ENCODE peak calls at places on chromosomes 5 and 9, in seven cellular contexts. One of them, this sample, is unnamed.

GRCh38 chr5:124790895-124791732 is 44.7 kb upstream of the ZNF608 start:
- DNase-seq in IMR-90: peak
- DNase-seq in HCT116: no peak
- DNase-seq in MM.1S: no peak
- DNase-seq in PC-3: peak
- DNase-seq in fibroblast of lung: peak
- DNase-seq in astrocyte: peak
- DNase-seq in this sample: no peak

GRCh38 chr5:31449175-31449574 is 82.7 kb downstream of the DROSHA start:
- DNase-seq in MM.1S: no peak
- DNase-seq in HCT116: no peak
- DNase-seq in PC-3: no peak
- DNase-seq in fibroblast of lung: peak
- DNase-seq in astrocyte: peak
- DNase-seq in IMR-90: peak
- DNase-seq in this sample: no peak

GRCh38 chr5:150538007-150538917 is 30.3 kb downstream of the NDST1 start:
- DNase-seq in fibroblast of lung: peak
- DNase-seq in astrocyte: peak
- DNase-seq in IMR-90: peak
- DNase-seq in MM.1S: no peak
- DNase-seq in HCT116: no peak
- DNase-seq in PC-3: peak
- DNase-seq in this sample: peak

GRCh38 chr5:126138475-126139005 is 284.7 kb upstream of the GRAMD2B start:
- DNase-seq in IMR-90: peak
- DNase-seq in PC-3: peak
- DNase-seq in HCT116: no peak
- DNase-seq in MM.1S: no peak
- DNase-seq in astrocyte: peak
- DNase-seq in fibroblast of lung: peak
- DNase-seq in this sample: no peak

GRCh38 chr9:90914868-90915483 is 113.4 kb downstream of the SYK start:
- DNase-seq in fibroblast of lung: peak
- DNase-seq in HCT116: peak
- DNase-seq in PC-3: peak
- DNase-seq in MM.1S: peak
- DNase-seq in IMR-90: peak
- DNase-seq in astrocyte: peak
- DNase-seq in this sample: peak

GRCh38 chr5:76204713-76205112 is 121.5 kb downstream of the SV2C start:
- DNase-seq in PC-3: peak
- DNase-seq in MM.1S: no peak
- DNase-seq in astrocyte: no peak
- DNase-seq in fibroblast of lung: no peak
- DNase-seq in IMR-90: no peak
- DNase-seq in HCT116: no peak
- DNase-seq in this sample: no peak

GRCh38 chr5:22651355-22651754 is 201.8 kb downstream of the CDH12 start:
- DNase-seq in fibroblast of lung: no peak
- DNase-seq in PC-3: no peak
- DNase-seq in IMR-90: no peak
- DNase-seq in HCT116: no peak
- DNase-seq in MM.1S: no peak
- DNase-seq in astrocyte: no peak
- DNase-seq in this sample: no peak

GRCh38 chr5:17000296-17000939 is 64.3 kb upstream of the MYO10 start:
- DNase-seq in HCT116: peak
- DNase-seq in MM.1S: no peak
- DNase-seq in fibroblast of lung: peak
- DNase-seq in PC-3: peak
- DNase-seq in astrocyte: peak
- DNase-seq in IMR-90: peak
- DNase-seq in this sample: no peak

GRCh38 chr5:111734013-111734412 is 23.0 kb downstream of the NREP start:
- DNase-seq in astrocyte: peak
- DNase-seq in fibroblast of lung: peak
- DNase-seq in PC-3: no peak
- DNase-seq in MM.1S: no peak
- DNase-seq in HCT116: no peak
- DNase-seq in IMR-90: peak
- DNase-seq in this sample: no peak

GRCh38 chr5:72282878-72283277 is 37.2 kb downstream of the MRPS27 start:
- DNase-seq in astrocyte: peak
- DNase-seq in IMR-90: peak
- DNase-seq in MM.1S: no peak
- DNase-seq in fibroblast of lung: peak
- DNase-seq in HCT116: no peak
- DNase-seq in PC-3: no peak
- DNase-seq in this sample: no peak

GRCh38 chr9:125176632-125177031 is 13.0 kb downstream of the PPP6C start:
- DNase-seq in fibroblast of lung: no peak
- DNase-seq in PC-3: no peak
- DNase-seq in astrocyte: no peak
- DNase-seq in MM.1S: no peak
- DNase-seq in HCT116: no peak
- DNase-seq in IMR-90: no peak
- DNase-seq in this sample: no peak

GRCh38 chr9:37295178-37295577 is 127.3 kb upstream of the GRHPR start:
- DNase-seq in astrocyte: no peak
- DNase-seq in HCT116: no peak
- DNase-seq in MM.1S: no peak
- DNase-seq in IMR-90: no peak
- DNase-seq in fibroblast of lung: no peak
- DNase-seq in PC-3: no peak
- DNase-seq in this sample: no peak

GRCh38 chr5:178548751-178549150 is 41.4 kb downstream of the COL23A1 start:
- DNase-seq in MM.1S: no peak
- DNase-seq in fibroblast of lung: peak
- DNase-seq in astrocyte: no peak
- DNase-seq in HCT116: no peak
- DNase-seq in IMR-90: no peak
- DNase-seq in PC-3: peak
- DNase-seq in this sample: no peak

GRCh38 chr9:9746826-9747225 is 866.0 kb downstream of the PTPRD start:
- DNase-seq in MM.1S: no peak
- DNase-seq in astrocyte: no peak
- DNase-seq in HCT116: no peak
- DNase-seq in IMR-90: no peak
- DNase-seq in fibroblast of lung: no peak
- DNase-seq in PC-3: no peak
- DNase-seq in this sample: no peak

GRCh38 chr5:127031147-127031862 is 947 bp upstream of the MARCHF3 start:
- DNase-seq in PC-3: no peak
- DNase-seq in HCT116: no peak
- DNase-seq in IMR-90: no peak
- DNase-seq in astrocyte: no peak
- DNase-seq in fibroblast of lung: peak
- DNase-seq in MM.1S: peak
- DNase-seq in this sample: peak

GRCh38 chr9:81522721-81523551 is 166.4 kb downstream of the TLE1 start:
- DNase-seq in HCT116: peak
- DNase-seq in astrocyte: peak
- DNase-seq in fibroblast of lung: peak
- DNase-seq in MM.1S: peak
- DNase-seq in IMR-90: peak
- DNase-seq in PC-3: peak
- DNase-seq in this sample: no peak

GRCh38 chr5:109089191-109089590 is 320.6 kb downstream of the PJA2 start:
- DNase-seq in PC-3: no peak
- DNase-seq in MM.1S: no peak
- DNase-seq in fibroblast of lung: peak
- DNase-seq in HCT116: no peak
- DNase-seq in astrocyte: peak
- DNase-seq in IMR-90: peak
- DNase-seq in this sample: no peak

GRCh38 chr5:57441557-57441956 is 41.1 kb downstream of the ACTBL2 start:
- DNase-seq in IMR-90: peak
- DNase-seq in PC-3: peak
- DNase-seq in astrocyte: peak
- DNase-seq in HCT116: no peak
- DNase-seq in MM.1S: no peak
- DNase-seq in fibroblast of lung: peak
- DNase-seq in this sample: no peak

GRCh38 chr5:138666226-138666742 is 86.9 kb upstream of the CTNNA1 start:
- DNase-seq in PC-3: no peak
- DNase-seq in MM.1S: no peak
- DNase-seq in fibroblast of lung: no peak
- DNase-seq in astrocyte: no peak
- DNase-seq in HCT116: no peak
- DNase-seq in IMR-90: no peak
- DNase-seq in this sample: peak

GRCh38 chr5:95027151-95027721 is 257.7 kb downstream of the MCTP1 start:
- DNase-seq in PC-3: no peak
- DNase-seq in HCT116: no peak
- DNase-seq in IMR-90: no peak
- DNase-seq in astrocyte: no peak
- DNase-seq in MM.1S: no peak
- DNase-seq in fibroblast of lung: no peak
- DNase-seq in this sample: no peak

GRCh38 chr5:116315531-116315930 is 230.7 kb downstream of the COMMD10 start:
- DNase-seq in HCT116: no peak
- DNase-seq in MM.1S: no peak
- DNase-seq in IMR-90: no peak
- DNase-seq in PC-3: no peak
- DNase-seq in fibroblast of lung: no peak
- DNase-seq in astrocyte: no peak
- DNase-seq in this sample: no peak

GRCh38 chr9:15262581-15262980 is 44.4 kb downstream of the TTC39B start:
- DNase-seq in fibroblast of lung: peak
- DNase-seq in PC-3: no peak
- DNase-seq in astrocyte: peak
- DNase-seq in HCT116: no peak
- DNase-seq in IMR-90: no peak
- DNase-seq in MM.1S: no peak
- DNase-seq in this sample: no peak

GRCh38 chr9:135704366-135704947 is 2.5 kb downstream of the KCNT1 start:
- DNase-seq in MM.1S: no peak
- DNase-seq in PC-3: no peak
- DNase-seq in IMR-90: no peak
- DNase-seq in HCT116: no peak
- DNase-seq in fibroblast of lung: no peak
- DNase-seq in astrocyte: no peak
- DNase-seq in this sample: no peak

GRCh38 chr9:135700525-135700924 is 1.2 kb upstream of the SOHLH1 start:
- DNase-seq in PC-3: no peak
- DNase-seq in IMR-90: no peak
- DNase-seq in HCT116: no peak
- DNase-seq in astrocyte: no peak
- DNase-seq in MM.1S: no peak
- DNase-seq in fibroblast of lung: no peak
- DNase-seq in this sample: no peak

GRCh38 chr9:135703726-135704125 is 1.7 kb downstream of the KCNT1 start:
- DNase-seq in fibroblast of lung: no peak
- DNase-seq in HCT116: no peak
- DNase-seq in MM.1S: no peak
- DNase-seq in astrocyte: no peak
- DNase-seq in PC-3: no peak
- DNase-seq in IMR-90: no peak
- DNase-seq in this sample: no peak

GRCh38 chr9:135701067-135701967 is 668 bp upstream of the KCNT1 start:
- DNase-seq in IMR-90: no peak
- DNase-seq in PC-3: no peak
- DNase-seq in MM.1S: no peak
- DNase-seq in fibroblast of lung: peak
- DNase-seq in astrocyte: no peak
- DNase-seq in HCT116: no peak
- DNase-seq in this sample: no peak

GRCh38 chr9:135702002-135702721 is at the start of gene KCNT1:
- DNase-seq in HCT116: no peak
- DNase-seq in astrocyte: no peak
- DNase-seq in MM.1S: peak
- DNase-seq in fibroblast of lung: peak
- DNase-seq in PC-3: peak
- DNase-seq in IMR-90: peak
- DNase-seq in this sample: no peak
- H3K9ac ChIP-seq in HCT116: no peak
- H3K9ac ChIP-seq in astrocyte: no peak
- H3K9ac ChIP-seq in MM.1S: no peak
- H3K9ac ChIP-seq in fibroblast of lung: no peak
- H3K9ac ChIP-seq in PC-3: no peak
- H3K9ac ChIP-seq in IMR-90: no peak
- H3K9ac ChIP-seq in this sample: no peak

GRCh38 chr9:128818839-128819715 is 777 bp downstream of the ENDOG start:
- DNase-seq in IMR-90: no peak
- DNase-seq in HCT116: no peak
- DNase-seq in fibroblast of lung: no peak
- DNase-seq in astrocyte: no peak
- DNase-seq in MM.1S: peak
- DNase-seq in PC-3: peak
- DNase-seq in this sample: peak
- TF ChIP-seq CTCF in IMR-90: no peak
- TF ChIP-seq CTCF in HCT116: no peak
- TF ChIP-seq CTCF in fibroblast of lung: no peak
- TF ChIP-seq CTCF in astrocyte: no peak
- TF ChIP-seq CTCF in MM.1S: no peak
- TF ChIP-seq CTCF in PC-3: no peak
- TF ChIP-seq CTCF in this sample: no peak

GRCh38 chr5:43753069-43753468 is 150.1 kb downstream of the NNT start:
- DNase-seq in PC-3: no peak
- DNase-seq in astrocyte: no peak
- DNase-seq in MM.1S: no peak
- DNase-seq in fibroblast of lung: no peak
- DNase-seq in IMR-90: no peak
- DNase-seq in HCT116: no peak
- DNase-seq in this sample: peak
- H3K4me3 ChIP-seq in PC-3: no peak
- H3K4me3 ChIP-seq in astrocyte: no peak
- H3K4me3 ChIP-seq in MM.1S: no peak
- H3K4me3 ChIP-seq in fibroblast of lung: no peak
- H3K4me3 ChIP-seq in IMR-90: no peak
- H3K4me3 ChIP-seq in HCT116: no peak
- H3K4me3 ChIP-seq in this sample: no peak

GRCh38 chr9:104682642-104683041 is 11.7 kb upstream of the OR13D1 start:
- DNase-seq in PC-3: peak
- DNase-seq in MM.1S: peak
- DNase-seq in HCT116: peak
- DNase-seq in IMR-90: peak
- DNase-seq in fibroblast of lung: peak
- DNase-seq in astrocyte: peak
- DNase-seq in this sample: no peak

GRCh38 chr9:104686081-104686480 is 8.2 kb upstream of the OR13D1 start:
- DNase-seq in PC-3: no peak
- DNase-seq in fibroblast of lung: no peak
- DNase-seq in HCT116: no peak
- DNase-seq in MM.1S: no peak
- DNase-seq in astrocyte: no peak
- DNase-seq in IMR-90: no peak
- DNase-seq in this sample: no peak
- H3K9ac ChIP-seq in PC-3: no peak
- H3K9ac ChIP-seq in fibroblast of lung: no peak
- H3K9ac ChIP-seq in HCT116: no peak
- H3K9ac ChIP-seq in MM.1S: no peak
- H3K9ac ChIP-seq in astrocyte: no peak
- H3K9ac ChIP-seq in IMR-90: no peak
- H3K9ac ChIP-seq in this sample: no peak

GRCh38 chr5:11197726-11198125 is 436.7 kb upstream of the DAP start:
- DNase-seq in HCT116: no peak
- DNase-seq in PC-3: no peak
- DNase-seq in IMR-90: no peak
- DNase-seq in MM.1S: no peak
- DNase-seq in astrocyte: no peak
- DNase-seq in fibroblast of lung: no peak
- DNase-seq in this sample: no peak
- TF ChIP-seq CTCF in HCT116: no peak
- TF ChIP-seq CTCF in PC-3: no peak
- TF ChIP-seq CTCF in IMR-90: no peak
- TF ChIP-seq CTCF in MM.1S: no peak
- TF ChIP-seq CTCF in astrocyte: no peak
- TF ChIP-seq CTCF in fibroblast of lung: no peak
- TF ChIP-seq CTCF in this sample: no peak

This sample was measured in kidney.